ENCODE peak calls at places on chromosome X, in five cellular contexts. One of them, this sample, is unnamed.

GRCh38 chrX:56995271-56995994 is at the start of gene SPIN3:
- DNase-seq in GM13977: peak
- DNase-seq in breast epithelium: peak
- DNase-seq in lower leg skin: peak
- DNase-seq in endothelial cell: peak
- DNase-seq in this sample: peak

GRCh38 chrX:96314974-96315373 is 369.7 kb upstream of the DIAPH2 start:
- DNase-seq in breast epithelium: no peak
- DNase-seq in lower leg skin: no peak
- DNase-seq in GM13977: no peak
- DNase-seq in endothelial cell: no peak
- DNase-seq in this sample: no peak

GRCh38 chrX:44267861-44268260 is 75.6 kb downstream of the EFHC2 start:
- DNase-seq in endothelial cell: no peak
- DNase-seq in lower leg skin: no peak
- DNase-seq in breast epithelium: no peak
- DNase-seq in GM13977: no peak
- DNase-seq in this sample: no peak

GRCh38 chrX:100264200-100264599 is 145.9 kb downstream of the PCDH19 start:
- DNase-seq in endothelial cell: no peak
- DNase-seq in breast epithelium: no peak
- DNase-seq in lower leg skin: no peak
- DNase-seq in GM13977: peak
- DNase-seq in this sample: no peak

GRCh38 chrX:9339603-9340569 is 125.0 kb upstream of the TBL1X start:
- DNase-seq in lower leg skin: peak
- DNase-seq in GM13977: no peak
- DNase-seq in endothelial cell: no peak
- DNase-seq in breast epithelium: peak
- DNase-seq in this sample: no peak

GRCh38 chrX:134444681-134445080 is 15.3 kb upstream of the HPRT1 start:
- DNase-seq in breast epithelium: no peak
- DNase-seq in endothelial cell: no peak
- DNase-seq in GM13977: no peak
- DNase-seq in lower leg skin: no peak
- DNase-seq in this sample: no peak

GRCh38 chrX:105822138-105823091 is at the start of gene NRK:
- DNase-seq in lower leg skin: no peak
- DNase-seq in endothelial cell: no peak
- DNase-seq in GM13977: no peak
- DNase-seq in breast epithelium: no peak
- DNase-seq in this sample: no peak

GRCh38 chrX:100447563-100448397 is 37.7 kb upstream of the PCDH19 start:
- DNase-seq in endothelial cell: peak
- DNase-seq in breast epithelium: no peak
- DNase-seq in lower leg skin: peak
- DNase-seq in GM13977: peak
- DNase-seq in this sample: peak

GRCh38 chrX:129600981-129601424 is 53.8 kb downstream of the APLN start:
- DNase-seq in GM13977: peak
- DNase-seq in lower leg skin: peak
- DNase-seq in endothelial cell: no peak
- DNase-seq in breast epithelium: no peak
- DNase-seq in this sample: no peak

GRCh38 chrX:111151764-111152163 is 55.8 kb downstream of the PAK3 start:
- DNase-seq in lower leg skin: no peak
- DNase-seq in GM13977: no peak
- DNase-seq in breast epithelium: no peak
- DNase-seq in endothelial cell: no peak
- DNase-seq in this sample: no peak

GRCh38 chrX:133859336-133859735 is 126.1 kb downstream of the GPC3 start:
- DNase-seq in endothelial cell: no peak
- DNase-seq in lower leg skin: no peak
- DNase-seq in breast epithelium: no peak
- DNase-seq in GM13977: no peak
- DNase-seq in this sample: no peak

GRCh38 chrX:43559643-43560042 is 96.5 kb upstream of the MAOA start:
- DNase-seq in endothelial cell: peak
- DNase-seq in lower leg skin: no peak
- DNase-seq in breast epithelium: peak
- DNase-seq in GM13977: no peak
- DNase-seq in this sample: no peak

GRCh38 chrX:53186363-53186762 is 38.6 kb downstream of the KDM5C start:
- DNase-seq in lower leg skin: no peak
- DNase-seq in endothelial cell: no peak
- DNase-seq in breast epithelium: no peak
- DNase-seq in GM13977: no peak
- DNase-seq in this sample: no peak

GRCh38 chrX:152601848-152602616 is 35.7 kb upstream of the GABRQ start:
- DNase-seq in endothelial cell: peak
- DNase-seq in GM13977: no peak
- DNase-seq in breast epithelium: no peak
- DNase-seq in lower leg skin: no peak
- DNase-seq in this sample: no peak

GRCh38 chrX:133214316-133214715 is 3.8 kb downstream of the TFDP3 start:
- DNase-seq in GM13977: no peak
- DNase-seq in lower leg skin: no peak
- DNase-seq in endothelial cell: no peak
- DNase-seq in breast epithelium: no peak
- DNase-seq in this sample: no peak

GRCh38 chrX:154374361-154375155 is at the start of gene FLNA:
- DNase-seq in lower leg skin: no peak
- DNase-seq in breast epithelium: peak
- DNase-seq in endothelial cell: peak
- DNase-seq in GM13977: peak
- DNase-seq in this sample: no peak

GRCh38 chrX:47321386-47321785 is 49.0 kb upstream of the ZNF157 start:
- DNase-seq in lower leg skin: peak
- DNase-seq in breast epithelium: peak
- DNase-seq in GM13977: no peak
- DNase-seq in endothelial cell: peak
- DNase-seq in this sample: peak

GRCh38 chrX:100368167-100368566 is 41.9 kb downstream of the PCDH19 start:
- DNase-seq in endothelial cell: peak
- DNase-seq in breast epithelium: no peak
- DNase-seq in lower leg skin: no peak
- DNase-seq in GM13977: peak
- DNase-seq in this sample: no peak

GRCh38 chrX:85052636-85053343 is 49.1 kb downstream of the APOOL start:
- DNase-seq in endothelial cell: no peak
- DNase-seq in GM13977: no peak
- DNase-seq in breast epithelium: no peak
- DNase-seq in lower leg skin: no peak
- DNase-seq in this sample: no peak

GRCh38 chrX:129908636-129909035 is 2.7 kb downstream of the UTP14A start:
- DNase-seq in endothelial cell: no peak
- DNase-seq in GM13977: no peak
- DNase-seq in lower leg skin: no peak
- DNase-seq in breast epithelium: no peak
- DNase-seq in this sample: no peak

GRCh38 chrX:23901065-23901464 is 6.7 kb downstream of the APOO start:
- DNase-seq in lower leg skin: no peak
- DNase-seq in GM13977: no peak
- DNase-seq in endothelial cell: no peak
- DNase-seq in breast epithelium: peak
- DNase-seq in this sample: no peak

GRCh38 chrX:153746359-153746758 is 17.7 kb upstream of the PLXNB3 start:
- DNase-seq in lower leg skin: no peak
- DNase-seq in breast epithelium: no peak
- DNase-seq in endothelial cell: no peak
- DNase-seq in GM13977: no peak
- DNase-seq in this sample: no peak

GRCh38 chrX:1361275-1361674 is 24.7 kb downstream of the IL3RA start:
- DNase-seq in endothelial cell: no peak
- DNase-seq in lower leg skin: no peak
- DNase-seq in GM13977: no peak
- DNase-seq in breast epithelium: no peak
- DNase-seq in this sample: no peak

GRCh38 chrX:1502853-1503252 is 34.1 kb downstream of the P2RY8 start:
- DNase-seq in endothelial cell: no peak
- DNase-seq in breast epithelium: no peak
- DNase-seq in lower leg skin: no peak
- DNase-seq in GM13977: no peak
- DNase-seq in this sample: no peak

GRCh38 chrX:23799469-23800065 is 16.6 kb downstream of the SAT1 start:
- DNase-seq in endothelial cell: no peak
- DNase-seq in breast epithelium: no peak
- DNase-seq in lower leg skin: no peak
- DNase-seq in GM13977: no peak
- DNase-seq in this sample: no peak

GRCh38 chrX:119468930-119469635 is 839 bp downstream of the SLC25A5 start:
- DNase-seq in lower leg skin: peak
- DNase-seq in breast epithelium: peak
- DNase-seq in GM13977: peak
- DNase-seq in endothelial cell: peak
- DNase-seq in this sample: peak

GRCh38 chrX:34053931-34054330 is 78.2 kb downstream of the FAM47A start:
- DNase-seq in lower leg skin: no peak
- DNase-seq in GM13977: no peak
- DNase-seq in breast epithelium: no peak
- DNase-seq in endothelial cell: no peak
- DNase-seq in this sample: no peak

GRCh38 chrX:41350150-41350975 is 16.4 kb downstream of the DDX3X start:
- DNase-seq in breast epithelium: no peak
- DNase-seq in GM13977: no peak
- DNase-seq in lower leg skin: no peak
- DNase-seq in endothelial cell: no peak
- DNase-seq in this sample: no peak

DNA sequence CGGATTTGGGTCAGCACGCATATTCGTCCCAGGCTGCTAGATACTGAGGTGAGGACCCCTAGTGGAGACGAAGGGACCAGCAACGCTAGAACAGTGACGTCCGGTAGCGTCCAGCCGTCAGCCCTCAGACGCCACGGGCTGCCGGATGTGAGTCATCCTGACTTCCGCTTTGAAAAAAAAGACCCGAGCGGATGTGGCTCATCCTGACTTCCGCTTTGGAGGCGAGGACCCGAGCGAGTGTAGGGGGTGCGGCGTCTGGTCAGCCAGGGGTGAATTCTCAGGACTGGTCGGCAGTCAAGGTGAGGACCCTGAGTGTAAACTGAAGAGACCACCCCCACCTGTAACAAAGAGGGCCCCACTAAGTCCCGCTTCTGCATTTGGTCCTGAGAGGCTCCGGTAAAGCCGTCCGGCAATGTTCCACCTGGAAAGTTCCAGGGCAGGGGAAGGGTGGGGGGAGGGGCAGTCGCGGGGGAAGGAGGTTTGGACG is at the start of gene MAGEB2:
- DNase-seq in GM13977: no peak
- DNase-seq in endothelial cell: no peak
- DNase-seq in lower leg skin: no peak
- DNase-seq in breast epithelium: no peak
- DNase-seq in this sample: no peak
- TF ChIP-seq CTCF in GM13977: no peak
- TF ChIP-seq CTCF in endothelial cell: no peak
- TF ChIP-seq CTCF in lower leg skin: no peak
- TF ChIP-seq CTCF in breast epithelium: no peak
- TF ChIP-seq CTCF in this sample: no peak

GRCh38 chrX:80184854-80185253 is 170.3 kb downstream of the TBX22 start:
- DNase-seq in GM13977: no peak
- DNase-seq in endothelial cell: no peak
- DNase-seq in breast epithelium: no peak
- DNase-seq in lower leg skin: no peak
- DNase-seq in this sample: no peak
- TF ChIP-seq CTCF in GM13977: no peak
- TF ChIP-seq CTCF in endothelial cell: no peak
- TF ChIP-seq CTCF in breast epithelium: no peak
- TF ChIP-seq CTCF in lower leg skin: no peak
- TF ChIP-seq CTCF in this sample: peak

DNA sequence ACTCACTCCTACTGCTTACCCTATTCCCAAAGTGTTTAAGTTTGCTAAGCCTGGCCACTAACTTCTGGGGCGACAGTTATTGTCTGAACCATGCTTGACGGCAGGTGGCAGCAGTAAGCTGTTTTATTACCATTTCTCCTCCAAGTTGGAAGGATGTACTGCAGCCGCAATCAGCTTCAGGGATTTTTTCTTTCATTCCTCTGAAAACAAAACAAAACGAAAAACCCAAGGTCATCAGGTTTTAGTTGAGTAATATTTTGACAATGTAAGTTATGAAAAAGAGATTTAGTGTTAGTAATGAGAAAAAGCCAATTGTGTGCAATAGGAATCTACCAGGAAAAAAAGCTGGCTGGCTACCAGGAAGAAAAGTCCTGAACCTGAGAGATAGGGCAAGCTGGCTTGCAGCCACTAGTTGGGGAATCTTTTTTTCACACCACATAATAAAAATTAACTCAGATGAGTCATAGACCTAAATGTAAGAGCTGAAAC is 13.2 kb upstream of the RAB9B start:
- DNase-seq in endothelial cell: peak
- DNase-seq in breast epithelium: peak
- DNase-seq in GM13977: peak
- DNase-seq in lower leg skin: no peak
- DNase-seq in this sample: no peak
- TF ChIP-seq CTCF in endothelial cell: peak
- TF ChIP-seq CTCF in breast epithelium: peak
- TF ChIP-seq CTCF in GM13977: peak
- TF ChIP-seq CTCF in lower leg skin: no peak
- TF ChIP-seq CTCF in this sample: peak

GRCh38 chrX:11678174-11678573 is 12.5 kb upstream of the ARHGAP6 start:
- DNase-seq in breast epithelium: no peak
- DNase-seq in lower leg skin: no peak
- DNase-seq in GM13977: no peak
- DNase-seq in endothelial cell: peak
- DNase-seq in this sample: no peak
- TF ChIP-seq CTCF in breast epithelium: no peak
- TF ChIP-seq CTCF in lower leg skin: no peak
- TF ChIP-seq CTCF in GM13977: peak
- TF ChIP-seq CTCF in endothelial cell: no peak
- TF ChIP-seq CTCF in this sample: peak

DNA sequence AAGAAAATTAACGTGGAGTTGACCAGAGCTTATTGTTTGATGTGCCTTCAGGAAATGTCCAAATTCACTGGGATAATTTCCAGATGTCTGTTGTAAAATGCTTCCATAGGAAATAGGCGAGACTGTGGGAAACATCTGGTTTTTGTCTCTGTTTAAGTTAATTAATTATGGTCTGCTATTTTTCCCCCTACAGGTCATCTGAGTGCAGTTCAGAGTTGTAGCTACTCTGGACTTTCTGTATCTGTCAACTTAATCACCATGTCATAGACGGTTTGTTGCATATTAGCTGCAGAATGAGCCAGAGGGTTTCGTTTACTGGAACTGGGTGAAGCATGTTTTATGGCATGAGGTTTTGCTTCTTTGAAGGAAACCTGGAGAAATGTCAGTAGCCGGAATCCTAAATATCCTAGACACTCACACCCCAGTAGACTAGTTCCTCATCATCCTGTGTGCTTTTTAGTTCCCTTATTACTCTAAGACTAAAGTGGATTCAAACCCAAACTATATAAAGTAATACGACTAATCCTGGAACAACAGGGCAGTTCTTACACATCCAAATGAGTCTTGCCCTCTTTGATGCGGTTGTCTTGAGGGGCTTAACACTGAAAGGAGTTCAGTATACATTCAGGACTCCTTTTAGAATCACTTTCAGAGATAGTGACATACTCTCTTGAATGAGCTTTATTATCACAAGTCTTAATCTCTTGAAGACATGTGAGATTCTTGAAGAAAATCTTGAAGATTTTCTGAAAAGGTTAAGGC is 62.5 kb downstream of the PPEF1 start:
- DNase-seq in breast epithelium: no peak
- DNase-seq in lower leg skin: no peak
- DNase-seq in endothelial cell: no peak
- DNase-seq in GM13977: no peak
- DNase-seq in this sample: no peak
- TF ChIP-seq CTCF in breast epithelium: no peak
- TF ChIP-seq CTCF in lower leg skin: no peak
- TF ChIP-seq CTCF in endothelial cell: no peak
- TF ChIP-seq CTCF in GM13977: no peak
- TF ChIP-seq CTCF in this sample: peak